ENCODE peak calls at places on chromosomes 3 and 15, in six cellular contexts. B is EH; Y is stimulated activated CD4-positive, alpha-beta T cell treated with anti-CD3 and anti-CD28 coated beads, Interleukin-2, amount 100 ng/mL, for 24 hours; J is ovary; L is activated CD8-positive, alpha-beta memory T cell treated with anti-CD3 and anti-CD28 coated beads, Interleukin-2, amount 50 U/mL, for 4 hours; Z is DMS79 treated with DMSO at 0.1 percent for 48 hours. Q is an unnamed sample.
A peak's percentile ranks its signal among the peaks of the same experiment; 100 is the strongest.

GRCh38 chr3:65785065-65785645 is 253.6 kb downstream of the MAGI1 start:
- DNase-seq in B (peak; percentile 70), Y (no peak), J (no peak), L (no peak), Z (peak; percentile 9), Q (peak; percentile 26)

GRCh38 chr3:67940200-67940952 is 286.0 kb upstream of the SUCLG2 start:
- DNase-seq in B (no peak), Y (no peak), J (no peak), L (no peak), Z (no peak), Q (no peak)

GRCh38 chr15:43105077-43105769 is 615 bp downstream of the UBR1 start:
- DNase-seq in B (no peak), Y (no peak), J (no peak), L (peak; percentile 20), Z (peak; percentile 19), Q (peak; percentile 7)

GRCh38 chr3:21017115-21017852 is 733.7 kb downstream of the ZNF385D start:
- DNase-seq in B (no peak), Y (no peak), J (no peak), L (no peak), Z (no peak), Q (no peak)

GRCh38 chr3:126464494-126464893 is 11.2 kb downstream of the ZXDC start:
- DNase-seq in B (no peak), Y (no peak), J (no peak), L (no peak), Z (no peak), Q (no peak)

GRCh38 chr3:37932505-37932904 is 58.1 kb upstream of the VILL start:
- DNase-seq in B (no peak), Y (no peak), J (no peak), L (no peak), Z (no peak), Q (no peak)

GRCh38 chr15:25693321-25694237 is 169.5 kb downstream of the ATP10A start:
- DNase-seq in B (peak; percentile 54), Y (peak; percentile 46), J (no peak), L (peak; percentile 29), Z (no peak), Q (peak; percentile 8)

GRCh38 chr15:96893159-96893906 is 562.8 kb downstream of the NR2F2 start:
- DNase-seq in B (no peak), Y (no peak), J (no peak), L (no peak), Z (no peak), Q (peak; percentile 57)

GRCh38 chr3:13791501-13792490 is 88.1 kb downstream of the WNT7A start:
- DNase-seq in B (no peak), Y (no peak), J (no peak), L (no peak), Z (no peak), Q (no peak)

GRCh38 chr3:81874738-81875137 is 113.3 kb upstream of the GBE1 start:
- DNase-seq in B (no peak), Y (no peak), J (no peak), L (no peak), Z (no peak), Q (no peak)

GRCh38 chr15:67456677-67457529 is 64.0 kb upstream of the C15orf61 start:
- DNase-seq in B (peak; percentile 73), Y (peak; percentile 88), J (peak; percentile 56), L (peak; percentile 87), Z (peak; percentile 16), Q (peak; percentile 86)

GRCh38 chr15:77531191-77532000 is 101.3 kb downstream of the LINGO1 start:
- DNase-seq in B (no peak), Y (no peak), J (no peak), L (no peak), Z (no peak), Q (no peak)

GRCh38 chr15:45616901-45617323 is 17.9 kb upstream of the SQOR start:
- DNase-seq in B (no peak), Y (no peak), J (no peak), L (no peak), Z (no peak), Q (no peak)

GRCh38 chr15:92393287-92393993 is at the start of gene ST8SIA2:
- DNase-seq in B (peak; percentile 2), Y (no peak), J (no peak), L (no peak), Z (peak; percentile 16), Q (peak; percentile 71)

GRCh38 chr3:170961616-170962400 is 53.4 kb upstream of the EIF5A2 start:
- DNase-seq in B (peak; percentile 58), Y (no peak), J (no peak), L (no peak), Z (peak; percentile 43), Q (peak; percentile 23)

GRCh38 chr15:60384052-60384451 is 13.7 kb downstream of the ANXA2 start:
- DNase-seq in B (peak; percentile 80), Y (no peak), J (no peak), L (no peak), Z (no peak), Q (no peak)

GRCh38 chr15:98953000-98953776 is 54.4 kb downstream of the PGPEP1L start:
- DNase-seq in B (no peak), Y (no peak), J (no peak), L (no peak), Z (no peak), Q (no peak)

GRCh38 chr15:71538181-71538580 is 272.2 kb upstream of the NR2E3 start:
- DNase-seq in B (no peak), Y (no peak), J (no peak), L (no peak), Z (no peak), Q (no peak)